ENCODE peak calls at places on chromosome 22, in five cellular contexts. One of them, this sample, is unnamed.

GRCh38 chr22:37887610-37888378 is 18.3 kb upstream of the MICALL1 start:
- DNase-seq in left colon: peak; percentile 66
- DNase-seq in NCI-H2081: no peak
- DNase-seq in dorsolateral prefrontal cortex: peak; percentile 59
- DNase-seq in heart right ventricle: no peak
- DNase-seq in this sample: no peak

GRCh38 chr22:46556775-46557174 is 19.4 kb upstream of the CELSR1 start:
- DNase-seq in left colon: no peak
- DNase-seq in NCI-H2081: no peak
- DNase-seq in dorsolateral prefrontal cortex: no peak
- DNase-seq in heart right ventricle: no peak
- DNase-seq in this sample: no peak

GRCh38 chr22:50157976-50158375 is 12.6 kb upstream of the PANX2 start:
- DNase-seq in left colon: peak; percentile 79
- DNase-seq in NCI-H2081: no peak
- DNase-seq in dorsolateral prefrontal cortex: no peak
- DNase-seq in heart right ventricle: no peak
- DNase-seq in this sample: peak; percentile 76

GRCh38 chr22:45968003-45968650 is 8.8 kb downstream of the WNT7B start:
- DNase-seq in left colon: no peak
- DNase-seq in NCI-H2081: no peak
- DNase-seq in dorsolateral prefrontal cortex: no peak
- DNase-seq in heart right ventricle: no peak
- DNase-seq in this sample: no peak

GRCh38 chr22:24208012-24208749 is 26.9 kb downstream of the SUSD2 start:
- DNase-seq in left colon: no peak
- DNase-seq in NCI-H2081: no peak
- DNase-seq in dorsolateral prefrontal cortex: no peak
- DNase-seq in heart right ventricle: no peak
- DNase-seq in this sample: no peak

GRCh38 chr22:50696251-50696798 is 23.7 kb downstream of the SHANK3 start:
- DNase-seq in left colon: no peak
- DNase-seq in NCI-H2081: no peak
- DNase-seq in dorsolateral prefrontal cortex: no peak
- DNase-seq in heart right ventricle: no peak
- DNase-seq in this sample: peak; percentile 5

GRCh38 chr22:33578752-33579151 is 341.5 kb downstream of the LARGE1 start:
- DNase-seq in left colon: no peak
- DNase-seq in NCI-H2081: no peak
- DNase-seq in dorsolateral prefrontal cortex: no peak
- DNase-seq in heart right ventricle: no peak
- DNase-seq in this sample: no peak

GRCh38 chr22:40747361-40747760 is 68.1 kb downstream of the MCHR1 start:
- DNase-seq in left colon: no peak
- DNase-seq in NCI-H2081: no peak
- DNase-seq in dorsolateral prefrontal cortex: no peak
- DNase-seq in heart right ventricle: no peak
- DNase-seq in this sample: no peak